ENCODE peak calls at places on chromosomes 11 and 22, in four cellular contexts. Z is HepG2, L is keratinocyte, Y is suprapubic skin. U is an unnamed sample.

GRCh38 chr11:12232819-12233601 is 122.6 kb downstream of the MICAL2 start:
- DNase-seq in Z (no peak), L (no peak), Y (no peak), U (no peak)

GRCh38 chr11:129856036-129856435 is 39.3 kb downstream of the NFRKB start:
- DNase-seq in Z (no peak), L (no peak), Y (no peak), U (no peak)

GRCh38 chr11:84671325-84672019 is 955.7 kb downstream of the DLG2 start:
- DNase-seq in Z (no peak), L (no peak), Y (no peak), U (no peak)

GRCh38 chr11:14551380-14551779 is 31.2 kb upstream of the PSMA1 start:
- DNase-seq in Z (no peak), L (no peak), Y (no peak), U (no peak)

GRCh38 chr11:17602105-17603001 is 55.3 kb downstream of the OTOG start:
- DNase-seq in Z (no peak), L (no peak), Y (no peak), U (no peak)

GRCh38 chr11:65418681-65419459 is 3.7 kb upstream of the NEAT1 start:
- DNase-seq in Z (peak), L (no peak), Y (peak), U (peak)

GRCh38 chr11:84234462-84235202 is 948.5 kb upstream of the CCDC90B start:
- DNase-seq in Z (no peak), L (no peak), Y (no peak), U (no peak)

GRCh38 chr11:61869636-61870428 is 21.5 kb downstream of the FADS3 start:
- DNase-seq in Z (no peak), L (no peak), Y (no peak), U (no peak)

GRCh38 chr11:46356911-46357482 is 9.7 kb downstream of the DGKZ start:
- DNase-seq in Z (no peak), L (no peak), Y (no peak), U (no peak)

GRCh38 chr11:101686514-101686913 is 102.7 kb upstream of the TRPC6 start:
- DNase-seq in Z (no peak), L (peak), Y (no peak), U (no peak)

GRCh38 chr22:30830907-30831306 is 136.2 kb downstream of the OSBP2 start:
- DNase-seq in Z (no peak), L (peak), Y (no peak), U (no peak)

GRCh38 chr11:37223962-37224361 is 625.9 kb upstream of the RAG2 start:
- DNase-seq in Z (no peak), L (no peak), Y (no peak), U (no peak)

GRCh38 chr11:79396674-79397073 is 44.2 kb downstream of the TENM4 start:
- DNase-seq in Z (no peak), L (no peak), Y (no peak), U (no peak)

GRCh38 chr22:27107824-27108223 is 450.4 kb downstream of the MIAT start:
- DNase-seq in Z (peak), L (peak), Y (peak), U (peak)

GRCh38 chr11:115153731-115154354 is 350.4 kb downstream of the CADM1 start:
- DNase-seq in Z (no peak), L (no peak), Y (no peak), U (no peak)

GRCh38 chr22:27223317-27224177 is 566.2 kb downstream of the MIAT start:
- DNase-seq in Z (no peak), L (no peak), Y (no peak), U (no peak)

GRCh38 chr11:113436672-113437252 is 38.4 kb downstream of the DRD2 start:
- DNase-seq in Z (no peak), L (no peak), Y (no peak), U (no peak)

GRCh38 chr11:72079776-72080325 is 491 bp downstream of the NUMA1 start:
- DNase-seq in Z (no peak), L (no peak), Y (no peak), U (no peak)

GRCh38 chr11:83008581-83008923 is 63.1 kb downstream of the RAB30 start:
- DNase-seq in Z (peak), L (no peak), Y (no peak), U (no peak)

GRCh38 chr11:5689551-5689983 is at the start of gene TRIM22:
- DNase-seq in Z (no peak), L (no peak), Y (no peak), U (peak)

GRCh38 chr11:69423181-69423580 is 58.3 kb upstream of the LINC01488 start:
- DNase-seq in Z (no peak), L (no peak), Y (no peak), U (no peak)

GRCh38 chr22:48079505-48080295 is 1317.2 kb downstream of the TBC1D22A start:
- DNase-seq in Z (no peak), L (no peak), Y (no peak), U (no peak)

GRCh38 chr11:67165595-67165994 is 46.5 kb downstream of the KDM2A start:
- DNase-seq in Z (no peak), L (no peak), Y (no peak), U (no peak)

GRCh38 chr11:130670200-130670599 is 221.8 kb downstream of the ADAMTS15 start:
- DNase-seq in Z (no peak), L (no peak), Y (no peak), U (no peak)

GRCh38 chr22:37333724-37334460 is 51.6 kb downstream of the CYTH4 start:
- DNase-seq in Z (no peak), L (no peak), Y (no peak), U (no peak)
- TF ChIP-seq CTCF in Z (no peak), L (no peak), Y (no peak), U (no peak)

DNA sequence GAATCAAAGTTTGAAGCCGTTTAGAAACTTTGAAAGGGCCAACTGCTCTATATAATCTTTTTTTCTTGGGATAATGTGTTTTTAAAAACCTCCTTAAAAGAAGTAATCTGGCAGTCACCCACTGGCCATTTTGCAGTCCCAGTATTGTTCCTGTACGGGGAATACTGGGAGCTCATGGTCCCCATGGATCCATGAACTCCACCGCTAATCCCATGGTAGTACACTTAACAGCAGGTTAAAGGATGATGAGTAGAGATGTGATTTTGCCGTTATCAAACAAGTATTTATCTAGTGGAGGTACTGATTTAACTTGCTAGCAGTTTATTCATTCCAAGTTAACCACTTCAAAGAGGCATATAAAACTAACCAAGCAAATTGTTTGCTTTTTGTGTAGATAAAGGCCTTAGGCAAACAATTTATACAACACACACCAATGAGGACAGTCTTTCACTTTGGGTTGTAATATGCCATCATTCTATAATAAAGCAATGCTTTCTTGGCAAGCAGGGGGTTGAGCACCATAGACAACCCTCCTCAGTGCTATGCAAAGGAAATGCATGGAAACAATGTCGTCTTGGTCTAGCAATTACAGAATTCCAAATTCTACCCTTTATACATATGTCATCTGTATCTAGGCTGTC is 34.6 kb upstream of the BLID start:
- DNase-seq in Z (peak), L (no peak), Y (no peak), U (no peak)
- H3K4me3 ChIP-seq in Z (no peak), L (no peak), Y (no peak), U (no peak)

GRCh38 chr22:28887725-28888459 is 4.5 kb downstream of the ZNRF3 start:
- DNase-seq in Z (no peak), L (no peak), Y (no peak), U (no peak)

GRCh38 chr22:28884754-28885375 is 1.5 kb downstream of the ZNRF3 start:
- DNase-seq in Z (no peak), L (no peak), Y (no peak), U (no peak)

GRCh38 chr22:28883917-28884753 is 763 bp downstream of the ZNRF3 start:
- DNase-seq in Z (no peak), L (no peak), Y (peak), U (peak)

GRCh38 chr22:28883657-28883916 is 215 bp downstream of the ZNRF3 start:
- DNase-seq in Z (no peak), L (no peak), Y (no peak), U (no peak)

GRCh38 chr22:28885939-28886338 is 2.6 kb downstream of the ZNRF3 start:
- DNase-seq in Z (peak), L (no peak), Y (no peak), U (no peak)
- H3K27ac ChIP-seq in Z (peak), L (no peak), Y (no peak), U (no peak)

GRCh38 chr22:37533995-37534394 is 14.8 kb upstream of the CARD10 start:
- DNase-seq in Z (no peak), L (no peak), Y (no peak), U (no peak)

GRCh38 chr22:37525073-37525745 is 6.0 kb upstream of the CARD10 start:
- DNase-seq in Z (no peak), L (no peak), Y (no peak), U (no peak)

GRCh38 chr22:37526376-37526775 is 7.2 kb upstream of the CARD10 start:
- DNase-seq in Z (no peak), L (peak), Y (no peak), U (no peak)

GRCh38 chr22:37525746-37526350 is 6.6 kb upstream of the CARD10 start:
- DNase-seq in Z (no peak), L (no peak), Y (no peak), U (no peak)

GRCh38 chr22:37529652-37530345 is 10.6 kb upstream of the CARD10 start:
- DNase-seq in Z (no peak), L (no peak), Y (no peak), U (no peak)
- TF ChIP-seq CTCF in Z (no peak), L (no peak), Y (no peak), U (no peak)

DNA sequence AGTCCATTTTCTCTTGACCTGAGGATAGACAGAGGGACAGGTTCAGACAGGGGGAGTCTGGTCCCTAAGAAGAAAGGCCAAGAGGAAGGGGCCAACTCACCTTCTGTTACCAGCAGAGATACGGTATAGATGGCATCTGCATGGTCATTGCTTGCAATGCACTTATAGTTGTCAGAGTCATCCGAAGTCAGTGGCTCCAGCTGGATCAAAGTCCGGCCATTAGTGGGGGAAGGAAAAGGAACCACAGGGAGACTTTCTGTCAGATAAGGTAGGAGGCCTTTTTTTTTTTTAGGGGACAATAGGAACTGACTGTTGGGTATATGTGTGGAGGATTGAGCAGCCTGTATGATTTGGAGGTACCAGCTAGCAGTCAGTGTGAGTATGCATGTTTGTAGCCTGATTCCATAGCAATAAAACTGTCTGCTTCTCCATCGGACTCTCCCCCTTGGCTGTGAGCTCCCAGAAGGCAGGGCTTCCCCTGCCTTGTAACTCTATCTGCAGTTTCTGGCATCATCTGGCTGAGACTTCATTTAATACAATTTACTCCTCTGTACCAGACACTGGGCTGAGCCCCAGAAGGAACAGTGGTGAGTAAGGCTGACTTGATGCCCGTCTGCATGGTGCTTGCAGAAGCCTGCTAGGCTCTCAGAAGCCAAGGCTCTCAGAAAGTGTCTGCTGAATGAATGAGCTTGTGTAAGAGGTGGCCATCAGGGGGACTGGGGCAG is 5.7 kb downstream of the IGSF22 start:
- DNase-seq in Z (no peak), L (no peak), Y (no peak), U (peak)
- H3K4me3 ChIP-seq in Z (no peak), L (no peak), Y (peak), U (no peak)